ENCODE peak calls at places on chromosomes 7 and 10, in nine cellular contexts. N is stomach, W is neural crest cell, X is choroid plexus epithelial cell, L is fibroblast of the aortic adventitia, G is upper lobe of right lung, C is keratinocyte, P is brain microvascular endothelial cell, S is fibroblast of lung. M is an unnamed sample.

GRCh38 chr7:130996841-130997231 is 262.8 kb upstream of the KLF14 start:
- DNase-seq in N (peak; percentile 86), W (no peak), X (peak; percentile 57), L (peak; percentile 58), G (no peak), C (no peak), P (peak; percentile 34), S (peak; percentile 63), M (no peak)

GRCh38 chr10:82089327-82089726 is 214.3 kb downstream of the NRG3 start:
- DNase-seq in N (no peak), W (peak; percentile 5), X (no peak), L (no peak), G (no peak), C (no peak), P (no peak), S (no peak), M (no peak)

GRCh38 chr7:159098795-159099194 is 45.9 kb downstream of the VIPR2 start:
- DNase-seq in N (peak; percentile 25), W (no peak), X (peak; percentile 40), L (no peak), G (peak; percentile 64), C (no peak), P (no peak), S (no peak), M (no peak)

GRCh38 chr10:123633106-123633505 is 33.0 kb upstream of the GPR26 start:
- DNase-seq in N (no peak), W (no peak), X (no peak), L (no peak), G (no peak), C (no peak), P (no peak), S (no peak), M (no peak)

GRCh38 chr7:157002819-157003421 is 7.5 kb downstream of the MNX1 start:
- DNase-seq in N (no peak), W (no peak), X (no peak), L (no peak), G (peak; percentile 46), C (no peak), P (no peak), S (no peak), M (no peak)

GRCh38 chr7:137903382-137904169 is 56.8 kb upstream of the DGKI start:
- DNase-seq in N (peak; percentile 60), W (peak; percentile 48), X (peak; percentile 89), L (peak; percentile 86), G (no peak), C (peak; percentile 26), P (peak; percentile 69), S (peak; percentile 65), M (no peak)

GRCh38 chr10:44647877-44648542 is 263.1 kb upstream of the CXCL12 start:
- DNase-seq in N (no peak), W (no peak), X (peak; percentile 72), L (peak; percentile 35), G (no peak), C (no peak), P (no peak), S (peak; percentile 79), M (no peak)

GRCh38 chr10:13758302-13758701 is 171.5 kb downstream of the PRPF18 start:
- DNase-seq in N (no peak), W (peak; percentile 18), X (peak; percentile 52), L (peak; percentile 87), G (no peak), C (peak; percentile 73), P (peak; percentile 87), S (peak; percentile 89), M (peak; percentile 19)

GRCh38 chr7:131897016-131897789 is 340.8 kb upstream of the PODXL start:
- DNase-seq in N (no peak), W (no peak), X (peak; percentile 31), L (peak; percentile 83), G (no peak), C (peak; percentile 32), P (peak; percentile 32), S (peak; percentile 96), M (peak; percentile 54)

GRCh38 chr7:92717982-92718716 is 118.2 kb downstream of the CDK6 start:
- DNase-seq in N (peak; percentile 65), W (no peak), X (peak; percentile 52), L (peak; percentile 82), G (no peak), C (no peak), P (peak; percentile 77), S (peak; percentile 85), M (no peak)

GRCh38 chr7:95545007-95545615 is 51.2 kb downstream of the PDK4 start:
- DNase-seq in N (peak; percentile 55), W (no peak), X (peak; percentile 91), L (peak; percentile 75), G (no peak), C (no peak), P (peak; percentile 71), S (peak; percentile 61), M (peak; percentile 21)

GRCh38 chr7:22397981-22398380 is 41.0 kb upstream of the RAPGEF5 start:
- DNase-seq in N (no peak), W (no peak), X (no peak), L (peak; percentile 12), G (no peak), C (no peak), P (no peak), S (peak; percentile 66), M (no peak)

GRCh38 chr10:30047924-30048531 is 11.4 kb downstream of the JCAD start:
- DNase-seq in N (no peak), W (no peak), X (no peak), L (no peak), G (no peak), C (no peak), P (no peak), S (no peak), M (no peak)

GRCh38 chr7:2937701-2938513 is 93.8 kb upstream of the GNA12 start:
- DNase-seq in N (no peak), W (no peak), X (no peak), L (no peak), G (peak; percentile 40), C (no peak), P (no peak), S (no peak), M (no peak)

GRCh38 chr10:37703833-37704382 is 153.5 kb downstream of the ZNF248 start:
- DNase-seq in N (no peak), W (no peak), X (no peak), L (no peak), G (peak; percentile 46), C (no peak), P (no peak), S (no peak), M (no peak)

GRCh38 chr10:124064676-124065075 is 28.7 kb downstream of the CHST15 start:
- DNase-seq in N (no peak), W (no peak), X (no peak), L (no peak), G (no peak), C (no peak), P (no peak), S (no peak), M (no peak)

GRCh38 chr7:91880016-91880412 is 488 bp downstream of the MTERF1 start:
- DNase-seq in N (no peak), W (no peak), X (peak; percentile 16), L (peak; percentile 17), G (no peak), C (no peak), P (no peak), S (peak; percentile 9), M (no peak)

GRCh38 chr7:128347573-128348147 is 4.0 kb upstream of the RBM28 start:
- DNase-seq in N (peak; percentile 48), W (peak; percentile 55), X (peak; percentile 67), L (peak; percentile 65), G (peak; percentile 71), C (no peak), P (peak; percentile 49), S (no peak), M (no peak)

GRCh38 chr7:90568213-90568612 is 27.9 kb upstream of the CDK14 start:
- DNase-seq in N (no peak), W (no peak), X (peak; percentile 50), L (no peak), G (no peak), C (no peak), P (peak; percentile 6), S (peak; percentile 52), M (no peak)

GRCh38 chr10:105797234-105797890 is 1156.3 kb downstream of the SORCS3 start:
- DNase-seq in N (no peak), W (no peak), X (peak; percentile 31), L (no peak), G (no peak), C (no peak), P (peak; percentile 0), S (no peak), M (peak; percentile 59)
- TF ChIP-seq CTCF in N (no peak), W (peak; percentile 67), X (peak; percentile 33), L (no peak), G (peak; percentile 49), C (peak; percentile 14), P (no peak), S (peak; percentile 3), M (peak; percentile 68)

DNA sequence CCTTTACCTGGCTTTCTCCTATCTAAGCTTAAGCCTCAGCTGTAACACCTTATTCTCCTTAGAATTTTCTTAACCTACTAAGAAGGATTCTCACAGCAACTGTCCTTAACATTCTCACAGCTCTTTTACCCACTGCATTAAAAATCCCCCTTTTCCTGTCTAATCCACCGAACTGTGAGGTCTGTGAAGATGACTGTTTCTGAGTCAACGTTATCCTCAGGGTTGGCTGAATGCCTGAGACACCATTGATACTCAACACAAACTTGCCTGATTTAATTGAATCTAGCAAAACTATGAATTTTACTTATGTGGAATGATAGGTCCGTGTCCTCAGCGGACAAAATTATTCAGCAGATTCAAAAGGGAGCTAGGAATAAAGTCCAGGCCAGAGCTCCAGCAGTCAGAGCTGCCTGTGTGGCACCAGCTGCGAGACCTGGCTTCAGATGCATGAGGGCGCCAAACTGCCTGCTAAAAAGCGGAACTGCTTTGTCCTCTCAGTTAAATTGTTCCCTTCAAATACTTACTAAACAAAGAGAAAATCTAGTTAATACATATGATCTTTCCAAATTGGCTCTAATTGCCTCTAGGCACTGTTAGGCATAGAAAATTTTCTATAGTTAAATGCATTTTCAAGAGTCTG is 33.4 kb upstream of the VWDE start:
- DNase-seq in N (no peak), W (no peak), X (peak; percentile 40), L (no peak), G (no peak), C (no peak), P (peak; percentile 65), S (peak; percentile 65), M (no peak)
- TF ChIP-seq CTCF in N (no peak), W (peak; percentile 13), X (peak; percentile 44), L (no peak), G (no peak), C (no peak), P (peak; percentile 55), S (no peak), M (peak; percentile 48)

GRCh38 chr7:158008267-158008666 is 579.4 kb downstream of the PTPRN2 start:
- DNase-seq in N (no peak), W (no peak), X (no peak), L (no peak), G (no peak), C (no peak), P (no peak), S (no peak), M (no peak)
- TF ChIP-seq CTCF in N (no peak), W (no peak), X (no peak), L (no peak), G (no peak), C (no peak), P (no peak), S (no peak), M (no peak)

DNA sequence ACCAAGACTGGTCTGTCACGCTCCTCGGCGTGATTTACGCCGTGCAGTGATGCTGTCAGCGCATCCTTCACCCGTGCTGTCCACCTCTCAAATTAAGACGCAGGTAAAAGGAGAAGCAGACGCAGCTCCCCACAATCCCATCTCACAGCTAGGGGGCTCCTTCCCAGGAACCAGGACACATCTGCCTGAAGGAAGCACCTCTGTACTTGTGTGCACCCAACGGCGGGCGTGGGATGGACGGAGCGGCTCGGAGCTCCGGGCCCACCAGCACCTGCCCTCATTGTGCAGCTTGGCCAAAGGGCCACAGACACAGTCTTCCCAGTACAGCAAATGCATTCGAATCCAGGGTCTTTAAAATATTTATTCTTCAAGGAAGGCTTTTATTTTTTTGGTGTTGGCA is 55.3 kb downstream of the STK32C start:
- DNase-seq in N (no peak), W (no peak), X (no peak), L (no peak), G (no peak), C (no peak), P (no peak), S (no peak), M (no peak)
- TF ChIP-seq CTCF in N (no peak), W (no peak), X (peak; percentile 39), L (no peak), G (no peak), C (no peak), P (peak; percentile 40), S (no peak), M (peak; percentile 30)